ENCODE peak calls at places on chromosomes 2 and 18, in nine cellular contexts. One of them, this sample, is unnamed.

GRCh38 chr2:29281585-29281984 is 166.4 kb downstream of the CLIP4 start:
- DNase-seq in spleen: no peak
- DNase-seq in sigmoid colon: peak; percentile 73
- DNase-seq in breast epithelium: peak; percentile 58
- DNase-seq in H1: no peak
- DNase-seq in transverse colon: no peak
- DNase-seq in GM12878: no peak
- DNase-seq in HCT116: no peak
- DNase-seq in upper lobe of left lung: no peak
- DNase-seq in this sample: no peak

GRCh38 chr18:10321576-10321975 is 132.9 kb upstream of the APCDD1 start:
- DNase-seq in spleen: no peak
- DNase-seq in sigmoid colon: no peak
- DNase-seq in breast epithelium: no peak
- DNase-seq in H1: no peak
- DNase-seq in transverse colon: no peak
- DNase-seq in GM12878: no peak
- DNase-seq in HCT116: no peak
- DNase-seq in upper lobe of left lung: no peak
- DNase-seq in this sample: no peak

GRCh38 chr2:207331674-207332073 is 165.9 kb upstream of the KLF7 start:
- DNase-seq in spleen: no peak
- DNase-seq in sigmoid colon: no peak
- DNase-seq in breast epithelium: no peak
- DNase-seq in H1: no peak
- DNase-seq in transverse colon: no peak
- DNase-seq in GM12878: no peak
- DNase-seq in HCT116: no peak
- DNase-seq in upper lobe of left lung: no peak
- DNase-seq in this sample: no peak

GRCh38 chr2:220064282-220065042 is 437.0 kb downstream of the SLC4A3 start:
- DNase-seq in spleen: no peak
- DNase-seq in sigmoid colon: no peak
- DNase-seq in breast epithelium: no peak
- DNase-seq in H1: no peak
- DNase-seq in transverse colon: no peak
- DNase-seq in GM12878: no peak
- DNase-seq in HCT116: no peak
- DNase-seq in upper lobe of left lung: no peak
- DNase-seq in this sample: no peak

GRCh38 chr2:6027066-6027465 is 334.9 kb downstream of the SOX11 start:
- DNase-seq in spleen: no peak
- DNase-seq in sigmoid colon: no peak
- DNase-seq in breast epithelium: no peak
- DNase-seq in H1: no peak
- DNase-seq in transverse colon: no peak
- DNase-seq in GM12878: no peak
- DNase-seq in HCT116: no peak
- DNase-seq in upper lobe of left lung: no peak
- DNase-seq in this sample: no peak

GRCh38 chr2:47908682-47909081 is 2.4 kb upstream of the FBXO11 start:
- DNase-seq in spleen: no peak
- DNase-seq in sigmoid colon: no peak
- DNase-seq in breast epithelium: no peak
- DNase-seq in H1: no peak
- DNase-seq in transverse colon: no peak
- DNase-seq in GM12878: no peak
- DNase-seq in HCT116: no peak
- DNase-seq in upper lobe of left lung: no peak
- DNase-seq in this sample: no peak

GRCh38 chr2:16933355-16933754 is 267.7 kb upstream of the CYRIA start:
- DNase-seq in spleen: no peak
- DNase-seq in sigmoid colon: no peak
- DNase-seq in breast epithelium: no peak
- DNase-seq in H1: no peak
- DNase-seq in transverse colon: no peak
- DNase-seq in GM12878: no peak
- DNase-seq in HCT116: no peak
- DNase-seq in upper lobe of left lung: no peak
- DNase-seq in this sample: no peak

GRCh38 chr2:60091884-60092283 is 461.6 kb downstream of the BCL11A start:
- DNase-seq in spleen: no peak
- DNase-seq in sigmoid colon: no peak
- DNase-seq in breast epithelium: no peak
- DNase-seq in H1: no peak
- DNase-seq in transverse colon: peak; percentile 81
- DNase-seq in GM12878: no peak
- DNase-seq in HCT116: no peak
- DNase-seq in upper lobe of left lung: no peak
- DNase-seq in this sample: no peak

GRCh38 chr18:3806656-3807055 is 356.7 kb downstream of the TGIF1 start:
- DNase-seq in spleen: no peak
- DNase-seq in sigmoid colon: no peak
- DNase-seq in breast epithelium: no peak
- DNase-seq in H1: no peak
- DNase-seq in transverse colon: no peak
- DNase-seq in GM12878: no peak
- DNase-seq in HCT116: no peak
- DNase-seq in upper lobe of left lung: no peak
- DNase-seq in this sample: no peak

GRCh38 chr2:101018934-101019333 is 16.8 kb downstream of the RPL31 start:
- DNase-seq in spleen: no peak
- DNase-seq in sigmoid colon: no peak
- DNase-seq in breast epithelium: no peak
- DNase-seq in H1: no peak
- DNase-seq in transverse colon: no peak
- DNase-seq in GM12878: no peak
- DNase-seq in HCT116: no peak
- DNase-seq in upper lobe of left lung: no peak
- DNase-seq in this sample: no peak

GRCh38 chr18:13179566-13180113 is 38.9 kb upstream of the LDLRAD4 start:
- DNase-seq in spleen: no peak
- DNase-seq in sigmoid colon: no peak
- DNase-seq in breast epithelium: no peak
- DNase-seq in H1: no peak
- DNase-seq in transverse colon: peak; percentile 74
- DNase-seq in GM12878: no peak
- DNase-seq in HCT116: no peak
- DNase-seq in upper lobe of left lung: no peak
- DNase-seq in this sample: no peak

GRCh38 chr2:137190411-137191190 is 425.3 kb downstream of the THSD7B start:
- DNase-seq in spleen: no peak
- DNase-seq in sigmoid colon: no peak
- DNase-seq in breast epithelium: no peak
- DNase-seq in H1: no peak
- DNase-seq in transverse colon: no peak
- DNase-seq in GM12878: no peak
- DNase-seq in HCT116: no peak
- DNase-seq in upper lobe of left lung: no peak
- DNase-seq in this sample: no peak

GRCh38 chr2:180962727-180963312 is 17.6 kb upstream of the UBE2E3 start:
- DNase-seq in spleen: no peak
- DNase-seq in sigmoid colon: no peak
- DNase-seq in breast epithelium: no peak
- DNase-seq in H1: no peak
- DNase-seq in transverse colon: no peak
- DNase-seq in GM12878: no peak
- DNase-seq in HCT116: no peak
- DNase-seq in upper lobe of left lung: no peak
- DNase-seq in this sample: no peak

GRCh38 chr18:59570101-59570875 is 126.9 kb downstream of the CCBE1 start:
- DNase-seq in spleen: no peak
- DNase-seq in sigmoid colon: no peak
- DNase-seq in breast epithelium: no peak
- DNase-seq in H1: no peak
- DNase-seq in transverse colon: no peak
- DNase-seq in GM12878: no peak
- DNase-seq in HCT116: no peak
- DNase-seq in upper lobe of left lung: no peak
- DNase-seq in this sample: no peak

GRCh38 chr2:224994221-224994843 is 47.9 kb downstream of the DOCK10 start:
- DNase-seq in spleen: no peak
- DNase-seq in sigmoid colon: no peak
- DNase-seq in breast epithelium: no peak
- DNase-seq in H1: no peak
- DNase-seq in transverse colon: no peak
- DNase-seq in GM12878: no peak
- DNase-seq in HCT116: no peak
- DNase-seq in upper lobe of left lung: no peak
- DNase-seq in this sample: no peak

GRCh38 chr2:100018794-100019193 is 123.6 kb downstream of the AFF3 start:
- DNase-seq in spleen: no peak
- DNase-seq in sigmoid colon: no peak
- DNase-seq in breast epithelium: no peak
- DNase-seq in H1: no peak
- DNase-seq in transverse colon: no peak
- DNase-seq in GM12878: no peak
- DNase-seq in HCT116: no peak
- DNase-seq in upper lobe of left lung: no peak
- DNase-seq in this sample: no peak

DNA sequence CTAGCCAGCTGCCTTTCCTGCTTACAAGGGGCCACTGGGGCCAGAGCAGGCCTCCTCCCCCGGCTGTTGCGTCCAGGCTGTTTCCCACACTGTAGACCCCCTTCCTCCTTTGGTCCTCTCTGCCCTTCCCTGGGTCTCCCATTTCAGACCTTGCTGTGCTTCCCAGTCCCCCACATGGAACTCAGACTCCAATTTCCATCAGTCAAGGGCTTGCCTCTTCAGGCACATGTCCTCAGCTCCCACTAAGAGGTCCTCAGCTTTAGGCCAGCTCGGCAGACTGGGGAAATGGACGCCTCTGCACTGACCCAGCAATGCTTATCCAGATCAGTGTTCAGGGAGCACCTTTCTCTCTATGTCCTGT is 98.0 kb upstream of the BZW1 start:
- DNase-seq in spleen: no peak
- DNase-seq in sigmoid colon: no peak
- DNase-seq in breast epithelium: no peak
- DNase-seq in H1: no peak
- DNase-seq in transverse colon: no peak
- DNase-seq in GM12878: peak; percentile 8
- DNase-seq in HCT116: no peak
- DNase-seq in upper lobe of left lung: no peak
- DNase-seq in this sample: no peak
- H3K4me3 ChIP-seq in spleen: peak overlapping the region; percentile 52
- H3K4me3 ChIP-seq in sigmoid colon: no peak overlapping the region
- H3K4me3 ChIP-seq in breast epithelium: no peak overlapping the region
- H3K4me3 ChIP-seq in H1: no peak overlapping the region
- H3K4me3 ChIP-seq in transverse colon: no peak overlapping the region
- H3K4me3 ChIP-seq in GM12878: no peak overlapping the region
- H3K4me3 ChIP-seq in HCT116: peak overlapping the region; percentile 21
- H3K4me3 ChIP-seq in upper lobe of left lung: no peak overlapping the region
- H3K4me3 ChIP-seq in this sample: peak overlapping the region; percentile 44

GRCh38 chr18:61992285-61992684 is 99.5 kb upstream of the RNF152 start:
- DNase-seq in spleen: no peak
- DNase-seq in sigmoid colon: no peak
- DNase-seq in breast epithelium: no peak
- DNase-seq in H1: no peak
- DNase-seq in transverse colon: no peak
- DNase-seq in GM12878: no peak
- DNase-seq in HCT116: peak; percentile 35
- DNase-seq in upper lobe of left lung: no peak
- DNase-seq in this sample: no peak
- TF ChIP-seq POLR2A in spleen: no peak
- TF ChIP-seq POLR2A in sigmoid colon: no peak
- TF ChIP-seq POLR2A in breast epithelium: no peak
- TF ChIP-seq POLR2A in H1: no peak
- TF ChIP-seq POLR2A in transverse colon: no peak
- TF ChIP-seq POLR2A in GM12878: no peak
- TF ChIP-seq POLR2A in HCT116: no peak
- TF ChIP-seq POLR2A in upper lobe of left lung: no peak
- TF ChIP-seq POLR2A in this sample: no peak

GRCh38 chr2:233281986-233282603 is 25.5 kb upstream of the SAG start:
- DNase-seq in spleen: no peak
- DNase-seq in sigmoid colon: no peak
- DNase-seq in breast epithelium: no peak
- DNase-seq in H1: no peak
- DNase-seq in transverse colon: no peak
- DNase-seq in GM12878: no peak
- DNase-seq in HCT116: no peak
- DNase-seq in upper lobe of left lung: no peak
- DNase-seq in this sample: no peak

GRCh38 chr2:233278921-233279320 is 27.4 kb downstream of the ATG16L1 start:
- DNase-seq in spleen: no peak
- DNase-seq in sigmoid colon: no peak
- DNase-seq in breast epithelium: no peak
- DNase-seq in H1: no peak
- DNase-seq in transverse colon: no peak
- DNase-seq in GM12878: no peak
- DNase-seq in HCT116: no peak
- DNase-seq in upper lobe of left lung: no peak
- DNase-seq in this sample: no peak

GRCh38 chr2:233281553-233281952 is 26.1 kb upstream of the SAG start:
- DNase-seq in spleen: no peak
- DNase-seq in sigmoid colon: no peak
- DNase-seq in breast epithelium: no peak
- DNase-seq in H1: no peak
- DNase-seq in transverse colon: no peak
- DNase-seq in GM12878: no peak
- DNase-seq in HCT116: no peak
- DNase-seq in upper lobe of left lung: no peak
- DNase-seq in this sample: no peak

GRCh38 chr2:233275223-233275622 is 23.8 kb downstream of the ATG16L1 start:
- DNase-seq in spleen: no peak
- DNase-seq in sigmoid colon: no peak
- DNase-seq in breast epithelium: no peak
- DNase-seq in H1: no peak
- DNase-seq in transverse colon: no peak
- DNase-seq in GM12878: no peak
- DNase-seq in HCT116: no peak
- DNase-seq in upper lobe of left lung: no peak
- DNase-seq in this sample: no peak

GRCh38 chr2:233280114-233280693 is 27.4 kb upstream of the SAG start:
- DNase-seq in spleen: no peak
- DNase-seq in sigmoid colon: no peak
- DNase-seq in breast epithelium: no peak
- DNase-seq in H1: no peak
- DNase-seq in transverse colon: no peak
- DNase-seq in GM12878: no peak
- DNase-seq in HCT116: no peak
- DNase-seq in upper lobe of left lung: no peak
- DNase-seq in this sample: no peak
- TF ChIP-seq POLR2AphosphoS5 in spleen: no peak
- TF ChIP-seq POLR2AphosphoS5 in sigmoid colon: no peak
- TF ChIP-seq POLR2AphosphoS5 in breast epithelium: no peak
- TF ChIP-seq POLR2AphosphoS5 in H1: no peak
- TF ChIP-seq POLR2AphosphoS5 in transverse colon: no peak
- TF ChIP-seq POLR2AphosphoS5 in GM12878: no peak
- TF ChIP-seq POLR2AphosphoS5 in HCT116: no peak
- TF ChIP-seq POLR2AphosphoS5 in upper lobe of left lung: no peak
- TF ChIP-seq POLR2AphosphoS5 in this sample: no peak

DNA sequence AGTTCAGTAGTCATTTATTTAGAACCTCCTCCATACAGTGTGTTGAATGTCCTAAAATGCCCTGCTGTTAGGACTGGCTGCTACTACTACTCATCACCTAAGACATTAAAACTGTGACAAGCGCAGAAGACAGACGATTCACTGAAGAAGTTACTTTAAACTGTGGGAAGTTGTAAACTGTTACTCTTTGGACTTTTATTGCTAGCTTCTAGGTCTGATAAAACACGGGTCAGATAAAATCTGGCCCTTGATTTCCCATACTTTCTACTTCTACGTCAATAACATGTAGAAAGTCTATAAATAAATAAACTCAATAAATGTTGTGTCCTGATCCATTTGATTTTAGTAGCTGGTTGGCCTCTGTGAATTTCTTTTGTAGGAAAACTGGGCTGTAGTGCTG is 113.4 kb downstream of the ICA1L start:
- DNase-seq in spleen: no peak
- DNase-seq in sigmoid colon: no peak
- DNase-seq in breast epithelium: no peak
- DNase-seq in H1: no peak
- DNase-seq in transverse colon: no peak
- DNase-seq in GM12878: no peak
- DNase-seq in HCT116: no peak
- DNase-seq in upper lobe of left lung: no peak
- DNase-seq in this sample: no peak
- H3K4me3 ChIP-seq in spleen: no peak overlapping the region
- H3K4me3 ChIP-seq in sigmoid colon: no peak overlapping the region
- H3K4me3 ChIP-seq in breast epithelium: no peak overlapping the region
- H3K4me3 ChIP-seq in H1: no peak overlapping the region
- H3K4me3 ChIP-seq in transverse colon: no peak overlapping the region
- H3K4me3 ChIP-seq in GM12878: no peak overlapping the region
- H3K4me3 ChIP-seq in HCT116: no peak overlapping the region
- H3K4me3 ChIP-seq in upper lobe of left lung: no peak overlapping the region
- H3K4me3 ChIP-seq in this sample: no peak overlapping the region